ENCODE peak calls at places on chromosome 20, in six cellular contexts. M is CD4-positive, CD25-positive, alpha-beta regulatory T cell; O is right lobe of liver; T is D341Med; P is GOT3; V is MV-4-11. Y is an unnamed sample.

GRCh38 chr20:8073024-8073832 is 53.7 kb upstream of the TMX4 start:
- DNase-seq in M (peak; percentile 18), O (no peak), T (no peak), P (no peak), V (peak; percentile 93), Y (no peak)

GRCh38 chr20:49727894-49728885 is 14.5 kb upstream of the B4GALT5 start:
- DNase-seq in M (no peak), O (no peak), T (no peak), P (no peak), V (no peak), Y (no peak)

GRCh38 chr20:63574156-63574828 is at the start of gene HELZ2:
- DNase-seq in M (peak; percentile 77), O (peak; percentile 87), T (peak; percentile 79), P (peak; percentile 23), V (peak; percentile 27), Y (peak; percentile 39)

GRCh38 chr20:47574616-47575401 is 73.1 kb downstream of the NCOA3 start:
- DNase-seq in M (peak; percentile 30), O (no peak), T (no peak), P (no peak), V (no peak), Y (peak; percentile 44)

GRCh38 chr20:62829231-62830230 is 12.7 kb downstream of the COL9A3 start:
- DNase-seq in M (no peak), O (peak; percentile 16), T (no peak), P (no peak), V (no peak), Y (no peak)

GRCh38 chr20:47963022-47963421 is 177.7 kb upstream of the SULF2 start:
- DNase-seq in M (no peak), O (no peak), T (no peak), P (no peak), V (no peak), Y (no peak)

GRCh38 chr20:14543040-14543439 is 205.6 kb upstream of the FLRT3 start:
- DNase-seq in M (no peak), O (no peak), T (no peak), P (no peak), V (no peak), Y (no peak)

GRCh38 chr20:56587307-56588108 is 41.6 kb upstream of the TFAP2C start:
- DNase-seq in M (no peak), O (no peak), T (no peak), P (no peak), V (no peak), Y (no peak)

GRCh38 chr20:63354636-63355385 is 6.3 kb downstream of the CHRNA4 start:
- DNase-seq in M (no peak), O (no peak), T (no peak), P (no peak), V (no peak), Y (no peak)

Y was measured in COLO829.